ENCODE peak calls at places on chromosomes 2 and 18, in ten cellular contexts. D, I, R, C, E, W, A, K, P and G are unnamed samples.

GRCh38 chr2:3692375-3692774 is 11.0 kb upstream of the DCDC2C start:
- DNase-seq in A (peak; percentile 56), C (no peak), D (peak; percentile 51), W (peak; percentile 10), E (no peak), P (no peak), K (no peak), R (no peak), I (peak; percentile 31), G (no peak)

GRCh38 chr2:158214431-158214830 is 112.8 kb downstream of the UPP2 start:
- DNase-seq in C (no peak), A (no peak), D (no peak), P (no peak), E (peak; percentile 22), K (no peak), W (peak; percentile 6), R (peak; percentile 48), I (no peak), G (no peak)

GRCh38 chr2:88342749-88343148 is 109.7 kb downstream of the FOXI3 start:
- DNase-seq in I (no peak), C (no peak), K (no peak), D (no peak), E (peak; percentile 68), P (no peak), R (no peak), A (no peak), W (no peak), G (no peak)

GRCh38 chr2:73970850-73971471 is 13.7 kb upstream of the TET3 start:
- DNase-seq in C (peak; percentile 62), E (peak; percentile 89), R (no peak), D (no peak), I (no peak), K (peak; percentile 86), A (no peak), P (peak; percentile 78), W (no peak), G (no peak)

GRCh38 chr2:156429211-156429610 is 7.0 kb upstream of the GPD2 start:
- DNase-seq in W (no peak), P (no peak), C (no peak), I (no peak), E (no peak), K (no peak), A (no peak), D (no peak), R (no peak), G (peak; percentile 47)

GRCh38 chr18:72468011-72468710 is 76.0 kb downstream of the CBLN2 start:
- DNase-seq in I (no peak), C (no peak), E (no peak), A (no peak), D (no peak), K (no peak), R (no peak), P (no peak), W (no peak), G (no peak)

GRCh38 chr2:101382406-101382805 is 4.9 kb downstream of the CREG2 start:
- DNase-seq in C (no peak), K (no peak), I (no peak), R (no peak), W (no peak), E (no peak), D (no peak), P (no peak), A (no peak), G (no peak)

GRCh38 chr2:216308532-216308931 is 63.8 kb downstream of the MARCHF4 start:
- DNase-seq in D (no peak), A (no peak), K (no peak), E (no peak), P (no peak), I (peak; percentile 71), C (no peak), W (no peak), R (peak; percentile 94), G (no peak)

GRCh38 chr2:12884713-12885282 is 168.1 kb downstream of the TRIB2 start:
- DNase-seq in C (no peak), D (peak; percentile 18), A (no peak), K (peak; percentile 92), I (peak; percentile 54), R (peak; percentile 84), E (no peak), P (no peak), W (peak; percentile 88), G (peak; percentile 42)

DNA sequence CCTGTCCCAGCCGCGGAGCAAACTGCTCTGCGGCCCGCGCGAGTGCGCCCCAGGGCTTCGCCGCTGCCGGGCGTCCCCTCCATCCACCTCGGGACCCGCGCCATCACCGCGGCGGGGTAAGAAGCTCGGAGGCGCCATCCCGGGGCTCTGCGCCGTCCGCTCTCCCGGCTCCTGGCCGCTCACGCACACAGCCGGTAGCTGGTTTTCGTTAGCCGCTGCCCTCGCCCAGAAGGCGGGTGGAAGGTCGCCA is 905 bp upstream of the GDF7 start:
- DNase-seq in A (no peak), I (no peak), W (peak; percentile 30), E (no peak), K (no peak), R (no peak), C (peak; percentile 76), P (no peak), D (no peak), G (no peak)
- H3K4me3 ChIP-seq in A (peak overlapping the region; percentile 50), I (no peak overlapping the region), W (peak overlapping the region; percentile 38), E (peak overlapping the region; percentile 58), K (peak overlapping the region; percentile 61), R (no peak overlapping the region), C (peak overlapping the region; percentile 60), P (peak overlapping the region; percentile 38), D (no peak overlapping the region), G (peak overlapping the region; percentile 54)

GRCh38 chr2:102597788-102598187 is 21.6 kb upstream of the SLC9A2 start:
- DNase-seq in C (peak; percentile 54), E (no peak), I (no peak), D (no peak), K (no peak), A (no peak), R (no peak), P (no peak), W (no peak), G (no peak)

GRCh38 chr2:102603904-102604303 is 15.4 kb upstream of the SLC9A2 start:
- DNase-seq in D (no peak), C (no peak), E (no peak), K (no peak), R (no peak), W (no peak), P (no peak), I (no peak), A (no peak), G (no peak)

GRCh38 chr2:102604754-102605153 is 14.6 kb upstream of the SLC9A2 start:
- DNase-seq in E (peak; percentile 11), C (peak; percentile 65), A (peak; percentile 22), P (no peak), D (no peak), R (no peak), K (no peak), W (no peak), I (no peak), G (no peak)

GRCh38 chr2:102599486-102599885 is 19.9 kb upstream of the SLC9A2 start:
- DNase-seq in R (no peak), A (no peak), P (no peak), K (no peak), W (no peak), E (no peak), C (peak; percentile 54), D (no peak), I (no peak), G (no peak)

DNA sequence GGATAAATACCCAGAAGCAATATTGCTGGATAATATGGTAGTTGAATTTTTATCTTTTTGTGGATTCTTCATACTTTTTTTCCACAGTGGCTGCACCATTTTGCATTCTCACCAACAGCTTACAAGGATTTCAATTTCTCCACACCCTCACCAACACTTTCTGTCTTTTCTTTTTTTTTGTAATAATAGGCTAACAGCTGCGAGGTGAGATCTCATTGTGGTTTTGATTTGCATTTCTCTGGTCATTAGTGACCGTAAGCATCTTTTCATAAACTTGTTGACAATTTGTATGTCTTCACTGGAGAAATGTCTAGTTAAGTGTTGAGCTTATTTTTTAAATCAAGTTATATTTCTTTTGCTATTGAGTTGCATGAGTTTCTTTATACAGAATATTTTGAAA is 17.6 kb upstream of the SLC9A2 start:
- DNase-seq in K (no peak), R (no peak), D (no peak), E (peak; percentile 26), W (no peak), P (no peak), C (no peak), A (no peak), I (no peak), G (no peak)
- H3K9ac ChIP-seq in K (no peak overlapping the region), R (no peak overlapping the region), D (no peak overlapping the region), E (no peak overlapping the region), W (no peak overlapping the region), P (no peak overlapping the region), C (no peak overlapping the region), A (no peak overlapping the region), I (no peak overlapping the region), G (no peak overlapping the region)

GRCh38 chr2:24495451-24495850 is 4.4 kb downstream of the NCOA1 start:
- DNase-seq in E (no peak), D (no peak), A (no peak), K (no peak), I (no peak), C (no peak), P (no peak), R (no peak), W (no peak), G (no peak)

GRCh38 chr2:24497685-24498084 is 6.6 kb downstream of the NCOA1 start:
- DNase-seq in A (no peak), C (no peak), R (no peak), P (no peak), K (no peak), I (no peak), E (no peak), W (no peak), D (no peak), G (no peak)

GRCh38 chr2:24498121-24498520 is 7.1 kb downstream of the NCOA1 start:
- DNase-seq in C (no peak), P (no peak), I (no peak), D (no peak), K (no peak), W (no peak), R (no peak), A (no peak), E (no peak), G (no peak)

GRCh38 chr2:24494415-24494814 is 3.4 kb downstream of the NCOA1 start:
- DNase-seq in E (no peak), A (no peak), C (no peak), K (no peak), D (no peak), W (no peak), R (no peak), I (no peak), P (no peak), G (no peak)

GRCh38 chr2:24496959-24497358 is 5.9 kb downstream of the NCOA1 start:
- DNase-seq in E (no peak), D (no peak), C (no peak), I (no peak), A (no peak), R (no peak), W (no peak), K (no peak), P (no peak), G (no peak)
- H3K4me1 ChIP-seq in E (no peaks in the 10 kb centered on the region), D (no peaks in the 10 kb centered on the region), C (peaks cover 5% of the 10 kb centered on the region), I (peaks cover 5% of the 10 kb centered on the region), A (peaks cover 14% of the 10 kb centered on the region), R (peaks cover 4% of the 10 kb centered on the region), W (peaks cover 16% of the 10 kb centered on the region), K (peaks cover 14% of the 10 kb centered on the region), P (no peaks in the 10 kb centered on the region), G (peaks cover 14% of the 10 kb centered on the region)

DNA sequence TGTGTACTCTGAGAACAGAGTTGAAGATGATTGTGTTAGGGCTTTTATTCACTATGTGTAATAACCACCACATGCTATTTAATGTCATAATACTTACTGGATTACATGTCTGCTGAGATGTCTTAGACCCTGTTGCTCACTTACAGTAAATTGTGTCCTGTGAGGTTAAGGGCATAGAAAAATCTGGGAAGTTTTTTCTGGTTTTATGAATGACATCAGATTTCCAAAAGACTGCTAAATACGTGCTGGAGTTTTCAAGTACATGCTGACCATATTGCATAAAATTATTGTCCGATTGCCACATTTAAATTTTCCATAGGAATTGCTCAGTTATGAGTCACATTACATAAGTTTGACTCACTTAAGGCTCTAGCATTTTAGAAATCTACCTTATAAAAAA is 96.7 kb upstream of the COL5A2 start:
- DNase-seq in I (peak; percentile 97), E (no peak), C (no peak), K (no peak), R (peak; percentile 93), P (no peak), D (no peak), A (no peak), W (peak; percentile 92), G (peak; percentile 96)
- H3K4me3 ChIP-seq in I (no peak overlapping the region), E (no peak overlapping the region), C (no peak overlapping the region), K (no peak overlapping the region), R (peak overlapping the region; percentile 15), P (no peak overlapping the region), D (no peak overlapping the region), A (no peak overlapping the region), W (peak overlapping the region; percentile 33), G (peak overlapping the region; percentile 50)